ENCODE peak calls at places on chromosomes 16 and 17, in six cellular contexts. Y is OCI-LY7; C is upper lobe of right lung; S is GM12878; U is esophagus squamous epithelium; B is CD4-positive, alpha-beta T cell. W is an unnamed sample.

GRCh38 chr16:76943936-76944335 is 247.1 kb upstream of the MON1B start:
- DNase-seq in Y (no peak), C (no peak), S (no peak), U (no peak), B (no peak), W (no peak)

GRCh38 chr17:41171881-41172280 is 3.9 kb upstream of the KRTAP4-3 start:
- DNase-seq in Y (no peak), C (no peak), S (no peak), U (no peak), B (no peak), W (no peak)

GRCh38 chr17:12519956-12520594 is 145.6 kb upstream of the MYOCD start:
- DNase-seq in Y (no peak), C (no peak), S (no peak), U (no peak), B (no peak), W (no peak)

GRCh38 chr17:28612936-28613872 is 781 bp downstream of the RSKR start:
- DNase-seq in Y (peak), C (no peak), S (no peak), U (no peak), B (peak), W (no peak)

GRCh38 chr16:64459402-64459801 is 662.5 kb downstream of the CDH11 start:
- DNase-seq in Y (no peak), C (no peak), S (no peak), U (no peak), B (no peak), W (no peak)

GRCh38 chr16:20515580-20516179 is 60.5 kb downstream of the ACSM2B start:
- DNase-seq in Y (no peak), C (no peak), S (no peak), U (no peak), B (no peak), W (no peak)

GRCh38 chr17:3773511-3773910 is 27.5 kb downstream of the ITGAE start:
- DNase-seq in Y (no peak), C (no peak), S (no peak), U (no peak), B (no peak), W (no peak)

GRCh38 chr17:40097931-40098845 is 2.2 kb downstream of the NR1D1 start:
- DNase-seq in Y (no peak), C (peak), S (no peak), U (no peak), B (no peak), W (peak)

GRCh38 chr16:27764869-27765675 is 215.1 kb downstream of the KATNIP start:
- DNase-seq in Y (no peak), C (peak), S (no peak), U (no peak), B (no peak), W (no peak)

GRCh38 chr16:2831203-2831602 is 1.1 kb downstream of the ZG16B start:
- DNase-seq in Y (no peak), C (peak), S (no peak), U (no peak), B (no peak), W (no peak)

GRCh38 chr16:60553316-60553801 is 1482.9 kb downstream of the CDH8 start:
- DNase-seq in Y (no peak), C (no peak), S (no peak), U (no peak), B (no peak), W (no peak)

GRCh38 chr16:51831595-51832352 is 680.7 kb upstream of the SALL1 start:
- DNase-seq in Y (no peak), C (no peak), S (no peak), U (no peak), B (no peak), W (no peak)

GRCh38 chr17:2814049-2814448 is 17.8 kb downstream of the RAP1GAP2 start:
- DNase-seq in Y (peak), C (no peak), S (no peak), U (no peak), B (no peak), W (no peak)

GRCh38 chr17:67055041-67055443 is 10.7 kb downstream of the CACNG1 start:
- DNase-seq in Y (no peak), C (no peak), S (no peak), U (no peak), B (no peak), W (no peak)

GRCh38 chr17:82882715-82883446 is 43.1 kb upstream of the ZNF750 start:
- DNase-seq in Y (no peak), C (peak), S (no peak), U (no peak), B (peak), W (no peak)

GRCh38 chr17:77325826-77326581 is 185.2 kb downstream of the SEC14L1 start:
- DNase-seq in Y (peak), C (peak), S (no peak), U (no peak), B (no peak), W (peak)

GRCh38 chr17:5838661-5839300 is 231.4 kb upstream of the WSCD1 start:
- DNase-seq in Y (peak), C (no peak), S (no peak), U (no peak), B (no peak), W (no peak)

GRCh38 chr16:10090816-10091215 is 91.4 kb downstream of the GRIN2A start:
- DNase-seq in Y (no peak), C (no peak), S (no peak), U (no peak), B (no peak), W (no peak)

GRCh38 chr16:10097273-10097672 is 85.0 kb downstream of the GRIN2A start:
- DNase-seq in Y (no peak), C (no peak), S (no peak), U (no peak), B (no peak), W (no peak)

GRCh38 chr16:10098991-10099390 is 83.2 kb downstream of the GRIN2A start:
- DNase-seq in Y (no peak), C (no peak), S (no peak), U (no peak), B (no peak), W (no peak)

GRCh38 chr16:10088380-10088793 is 93.8 kb downstream of the GRIN2A start:
- DNase-seq in Y (no peak), C (no peak), S (no peak), U (no peak), B (no peak), W (no peak)

DNA sequence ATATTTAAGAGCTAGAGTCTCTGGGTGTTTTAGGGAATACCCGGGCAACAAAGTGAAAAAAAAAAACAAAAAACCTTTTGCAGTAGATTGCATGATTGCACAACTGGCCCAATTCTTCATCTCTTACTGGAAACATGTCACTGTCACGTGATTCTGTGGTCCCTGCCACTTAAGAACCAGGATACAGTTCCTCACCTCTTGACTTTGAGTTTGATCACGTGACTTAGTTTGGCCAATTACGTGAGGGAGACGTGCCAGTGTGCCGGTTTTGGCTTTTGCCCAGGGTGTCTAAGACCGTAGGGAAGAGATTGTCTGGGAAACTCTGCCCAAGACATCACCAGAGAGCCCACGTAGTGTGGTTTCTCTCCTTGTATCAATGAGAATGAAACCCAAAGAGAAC is 88.7 kb downstream of the GRIN2A start:
- DNase-seq in Y (no peak), C (no peak), S (no peak), U (no peak), B (no peak), W (no peak)
- H3K27ac ChIP-seq in Y (no peak), C (no peak), S (no peak), U (no peak), B (no peak), W (no peak)

GRCh38 chr17:63573634-63574033 is 23.4 kb downstream of the DCAF7 start:
- DNase-seq in Y (no peak), C (no peak), S (no peak), U (no peak), B (no peak), W (no peak)
- TF ChIP-seq CTCF in Y (peak), C (peak), S (no peak), U (no peak), B (no peak), W (no peak)

GRCh38 chr16:4386951-4387565 is 15.4 kb downstream of the VASN start:
- DNase-seq in Y (no peak), C (no peak), S (no peak), U (no peak), B (no peak), W (no peak)
- H3K27ac ChIP-seq in Y (no peak), C (peak), S (no peak), U (no peak), B (no peak), W (peak)

GRCh38 chr17:51322390-51323029 is 62.2 kb downstream of the UTP18 start:
- DNase-seq in Y (peak), C (no peak), S (no peak), U (no peak), B (no peak), W (no peak)
- TF ChIP-seq CTCF in Y (peak), C (peak), S (peak), U (no peak), B (peak), W (no peak)

GRCh38 chr16:11681526-11681925 is 13.3 kb downstream of the SNN start:
- DNase-seq in Y (peak), C (peak), S (no peak), U (no peak), B (no peak), W (peak)
- H3K27ac ChIP-seq in Y (peak), C (peak), S (peak), U (no peak), B (peak), W (peak)